ENCODE peak calls at places on chromosome 4, in ten cellular contexts. One of them, this sample, is unnamed.

GRCh38 chr4:55175779-55176231 is 50.4 kb upstream of the KDR start:
- DNase-seq in Panc1: peak; percentile 28
- DNase-seq in GM23248: peak; percentile 84
- DNase-seq in germinal center: no peak
- DNase-seq in AG10803: peak; percentile 76
- DNase-seq in M059J: peak; percentile 87
- DNase-seq in activated T-helper 1 cell treated with anti-CD3 and anti-CD28 coated beads, Interleukin-12 subunit alpha, Interleukin-12 subunit beta, Interleukin-2, Interleukin-4 antibody, amounts not matched to agents 30 ng/mL and 10 ng/mL and 1 ng/mL, durations not matched to agents 14 hours and 24 hours and 36 hours: no peak
- DNase-seq in amniotic stem cell: peak; percentile 7
- DNase-seq in osteocyte: no peak
- DNase-seq in NCI-H2029: no peak
- DNase-seq in this sample: peak; percentile 82

GRCh38 chr4:171288816-171289432 is 524.3 kb upstream of the GALNTL6 start:
- DNase-seq in Panc1: no peak
- DNase-seq in GM23248: no peak
- DNase-seq in germinal center: no peak
- DNase-seq in AG10803: no peak
- DNase-seq in M059J: no peak
- DNase-seq in activated T-helper 1 cell treated with anti-CD3 and anti-CD28 coated beads, Interleukin-12 subunit alpha, Interleukin-12 subunit beta, Interleukin-2, Interleukin-4 antibody, amounts not matched to agents 30 ng/mL and 10 ng/mL and 1 ng/mL, durations not matched to agents 14 hours and 24 hours and 36 hours: no peak
- DNase-seq in amniotic stem cell: no peak
- DNase-seq in osteocyte: no peak
- DNase-seq in NCI-H2029: no peak
- DNase-seq in this sample: no peak

GRCh38 chr4:96677499-96677898 is 837.6 kb downstream of the PDHA2 start:
- DNase-seq in Panc1: no peak
- DNase-seq in GM23248: no peak
- DNase-seq in germinal center: no peak
- DNase-seq in AG10803: no peak
- DNase-seq in M059J: peak; percentile 45
- DNase-seq in activated T-helper 1 cell treated with anti-CD3 and anti-CD28 coated beads, Interleukin-12 subunit alpha, Interleukin-12 subunit beta, Interleukin-2, Interleukin-4 antibody, amounts not matched to agents 30 ng/mL and 10 ng/mL and 1 ng/mL, durations not matched to agents 14 hours and 24 hours and 36 hours: no peak
- DNase-seq in amniotic stem cell: no peak
- DNase-seq in osteocyte: no peak
- DNase-seq in NCI-H2029: no peak
- DNase-seq in this sample: no peak

GRCh38 chr4:180234730-180235129 is 2008.5 kb upstream of the TENM3 start:
- DNase-seq in Panc1: no peak
- DNase-seq in GM23248: no peak
- DNase-seq in germinal center: no peak
- DNase-seq in AG10803: no peak
- DNase-seq in M059J: no peak
- DNase-seq in activated T-helper 1 cell treated with anti-CD3 and anti-CD28 coated beads, Interleukin-12 subunit alpha, Interleukin-12 subunit beta, Interleukin-2, Interleukin-4 antibody, amounts not matched to agents 30 ng/mL and 10 ng/mL and 1 ng/mL, durations not matched to agents 14 hours and 24 hours and 36 hours: no peak
- DNase-seq in amniotic stem cell: no peak
- DNase-seq in osteocyte: no peak
- DNase-seq in NCI-H2029: no peak
- DNase-seq in this sample: no peak

GRCh38 chr4:3683077-3683743 is 83.0 kb upstream of the ADRA2C start:
- DNase-seq in Panc1: no peak
- DNase-seq in GM23248: no peak
- DNase-seq in germinal center: no peak
- DNase-seq in AG10803: no peak
- DNase-seq in M059J: no peak
- DNase-seq in activated T-helper 1 cell treated with anti-CD3 and anti-CD28 coated beads, Interleukin-12 subunit alpha, Interleukin-12 subunit beta, Interleukin-2, Interleukin-4 antibody, amounts not matched to agents 30 ng/mL and 10 ng/mL and 1 ng/mL, durations not matched to agents 14 hours and 24 hours and 36 hours: no peak
- DNase-seq in amniotic stem cell: no peak
- DNase-seq in osteocyte: no peak
- DNase-seq in NCI-H2029: no peak
- DNase-seq in this sample: no peak

GRCh38 chr4:23789765-23790164 is 100.1 kb downstream of the PPARGC1A start:
- DNase-seq in Panc1: no peak
- DNase-seq in GM23248: peak; percentile 56
- DNase-seq in germinal center: no peak
- DNase-seq in AG10803: peak; percentile 87
- DNase-seq in M059J: peak; percentile 97
- DNase-seq in activated T-helper 1 cell treated with anti-CD3 and anti-CD28 coated beads, Interleukin-12 subunit alpha, Interleukin-12 subunit beta, Interleukin-2, Interleukin-4 antibody, amounts not matched to agents 30 ng/mL and 10 ng/mL and 1 ng/mL, durations not matched to agents 14 hours and 24 hours and 36 hours: no peak
- DNase-seq in amniotic stem cell: no peak
- DNase-seq in osteocyte: peak; percentile 88
- DNase-seq in NCI-H2029: no peak
- DNase-seq in this sample: peak; percentile 0

GRCh38 chr4:129998436-129999150 is 902.6 kb downstream of the C4orf33 start:
- DNase-seq in Panc1: no peak
- DNase-seq in GM23248: no peak
- DNase-seq in germinal center: no peak
- DNase-seq in AG10803: no peak
- DNase-seq in M059J: no peak
- DNase-seq in activated T-helper 1 cell treated with anti-CD3 and anti-CD28 coated beads, Interleukin-12 subunit alpha, Interleukin-12 subunit beta, Interleukin-2, Interleukin-4 antibody, amounts not matched to agents 30 ng/mL and 10 ng/mL and 1 ng/mL, durations not matched to agents 14 hours and 24 hours and 36 hours: no peak
- DNase-seq in amniotic stem cell: no peak
- DNase-seq in osteocyte: no peak
- DNase-seq in NCI-H2029: no peak
- DNase-seq in this sample: no peak

GRCh38 chr4:127975121-127975770 is 10.0 kb downstream of the ABHD18 start:
- DNase-seq in Panc1: no peak
- DNase-seq in GM23248: no peak
- DNase-seq in germinal center: no peak
- DNase-seq in AG10803: no peak
- DNase-seq in M059J: peak; percentile 9
- DNase-seq in activated T-helper 1 cell treated with anti-CD3 and anti-CD28 coated beads, Interleukin-12 subunit alpha, Interleukin-12 subunit beta, Interleukin-2, Interleukin-4 antibody, amounts not matched to agents 30 ng/mL and 10 ng/mL and 1 ng/mL, durations not matched to agents 14 hours and 24 hours and 36 hours: no peak
- DNase-seq in amniotic stem cell: no peak
- DNase-seq in osteocyte: no peak
- DNase-seq in NCI-H2029: peak; percentile 49
- DNase-seq in this sample: no peak

GRCh38 chr4:111943796-111944203 is 201.5 kb upstream of the FAM241A start:
- DNase-seq in Panc1: no peak
- DNase-seq in GM23248: peak; percentile 73
- DNase-seq in germinal center: peak; percentile 48
- DNase-seq in AG10803: peak; percentile 54
- DNase-seq in M059J: peak; percentile 56
- DNase-seq in activated T-helper 1 cell treated with anti-CD3 and anti-CD28 coated beads, Interleukin-12 subunit alpha, Interleukin-12 subunit beta, Interleukin-2, Interleukin-4 antibody, amounts not matched to agents 30 ng/mL and 10 ng/mL and 1 ng/mL, durations not matched to agents 14 hours and 24 hours and 36 hours: no peak
- DNase-seq in amniotic stem cell: no peak
- DNase-seq in osteocyte: no peak
- DNase-seq in NCI-H2029: no peak
- DNase-seq in this sample: peak; percentile 41

GRCh38 chr4:75653845-75654503 is 19.2 kb downstream of the G3BP2 start:
- DNase-seq in Panc1: no peak
- DNase-seq in GM23248: peak; percentile 59
- DNase-seq in germinal center: no peak
- DNase-seq in AG10803: peak; percentile 53
- DNase-seq in M059J: peak; percentile 24
- DNase-seq in activated T-helper 1 cell treated with anti-CD3 and anti-CD28 coated beads, Interleukin-12 subunit alpha, Interleukin-12 subunit beta, Interleukin-2, Interleukin-4 antibody, amounts not matched to agents 30 ng/mL and 10 ng/mL and 1 ng/mL, durations not matched to agents 14 hours and 24 hours and 36 hours: no peak
- DNase-seq in amniotic stem cell: no peak
- DNase-seq in osteocyte: no peak
- DNase-seq in NCI-H2029: peak; percentile 4
- DNase-seq in this sample: peak; percentile 48

GRCh38 chr4:113584407-113585150 is 177.0 kb downstream of the CAMK2D start:
- DNase-seq in Panc1: no peak
- DNase-seq in GM23248: peak; percentile 82
- DNase-seq in germinal center: no peak
- DNase-seq in AG10803: peak; percentile 45
- DNase-seq in M059J: peak; percentile 64
- DNase-seq in activated T-helper 1 cell treated with anti-CD3 and anti-CD28 coated beads, Interleukin-12 subunit alpha, Interleukin-12 subunit beta, Interleukin-2, Interleukin-4 antibody, amounts not matched to agents 30 ng/mL and 10 ng/mL and 1 ng/mL, durations not matched to agents 14 hours and 24 hours and 36 hours: no peak
- DNase-seq in amniotic stem cell: peak; percentile 47
- DNase-seq in osteocyte: no peak
- DNase-seq in NCI-H2029: no peak
- DNase-seq in this sample: peak; percentile 37

GRCh38 chr4:41526628-41527027 is 11.3 kb upstream of the LIMCH1 start:
- DNase-seq in Panc1: no peak
- DNase-seq in GM23248: no peak
- DNase-seq in germinal center: no peak
- DNase-seq in AG10803: no peak
- DNase-seq in M059J: no peak
- DNase-seq in activated T-helper 1 cell treated with anti-CD3 and anti-CD28 coated beads, Interleukin-12 subunit alpha, Interleukin-12 subunit beta, Interleukin-2, Interleukin-4 antibody, amounts not matched to agents 30 ng/mL and 10 ng/mL and 1 ng/mL, durations not matched to agents 14 hours and 24 hours and 36 hours: no peak
- DNase-seq in amniotic stem cell: no peak
- DNase-seq in osteocyte: no peak
- DNase-seq in NCI-H2029: no peak
- DNase-seq in this sample: no peak

GRCh38 chr4:80036949-80037348 is 36.1 kb downstream of the ANTXR2 start:
- DNase-seq in Panc1: no peak
- DNase-seq in GM23248: peak; percentile 64
- DNase-seq in germinal center: no peak
- DNase-seq in AG10803: peak; percentile 91
- DNase-seq in M059J: no peak
- DNase-seq in activated T-helper 1 cell treated with anti-CD3 and anti-CD28 coated beads, Interleukin-12 subunit alpha, Interleukin-12 subunit beta, Interleukin-2, Interleukin-4 antibody, amounts not matched to agents 30 ng/mL and 10 ng/mL and 1 ng/mL, durations not matched to agents 14 hours and 24 hours and 36 hours: no peak
- DNase-seq in amniotic stem cell: peak; percentile 47
- DNase-seq in osteocyte: no peak
- DNase-seq in NCI-H2029: no peak
- DNase-seq in this sample: peak; percentile 74

GRCh38 chr4:118981839-118982381 is 93.3 kb downstream of the SYNPO2 start:
- DNase-seq in Panc1: peak; percentile 27
- DNase-seq in GM23248: peak; percentile 97
- DNase-seq in germinal center: peak; percentile 59
- DNase-seq in AG10803: peak; percentile 96
- DNase-seq in M059J: peak; percentile 67
- DNase-seq in activated T-helper 1 cell treated with anti-CD3 and anti-CD28 coated beads, Interleukin-12 subunit alpha, Interleukin-12 subunit beta, Interleukin-2, Interleukin-4 antibody, amounts not matched to agents 30 ng/mL and 10 ng/mL and 1 ng/mL, durations not matched to agents 14 hours and 24 hours and 36 hours: peak; percentile 20
- DNase-seq in amniotic stem cell: peak; percentile 98
- DNase-seq in osteocyte: peak; percentile 86
- DNase-seq in NCI-H2029: peak; percentile 40
- DNase-seq in this sample: peak; percentile 95

GRCh38 chr4:26022346-26022891 is 108.4 kb downstream of the SMIM20 start:
- DNase-seq in Panc1: peak; percentile 43
- DNase-seq in GM23248: peak; percentile 72
- DNase-seq in germinal center: no peak
- DNase-seq in AG10803: peak; percentile 57
- DNase-seq in M059J: peak; percentile 87
- DNase-seq in activated T-helper 1 cell treated with anti-CD3 and anti-CD28 coated beads, Interleukin-12 subunit alpha, Interleukin-12 subunit beta, Interleukin-2, Interleukin-4 antibody, amounts not matched to agents 30 ng/mL and 10 ng/mL and 1 ng/mL, durations not matched to agents 14 hours and 24 hours and 36 hours: no peak
- DNase-seq in amniotic stem cell: peak; percentile 17
- DNase-seq in osteocyte: no peak
- DNase-seq in NCI-H2029: peak; percentile 93
- DNase-seq in this sample: peak; percentile 89

GRCh38 chr4:136392576-136392975 is 1139.7 kb downstream of the PCDH18 start:
- DNase-seq in Panc1: no peak
- DNase-seq in GM23248: no peak
- DNase-seq in germinal center: no peak
- DNase-seq in AG10803: no peak
- DNase-seq in M059J: peak; percentile 4
- DNase-seq in activated T-helper 1 cell treated with anti-CD3 and anti-CD28 coated beads, Interleukin-12 subunit alpha, Interleukin-12 subunit beta, Interleukin-2, Interleukin-4 antibody, amounts not matched to agents 30 ng/mL and 10 ng/mL and 1 ng/mL, durations not matched to agents 14 hours and 24 hours and 36 hours: no peak
- DNase-seq in amniotic stem cell: peak; percentile 53
- DNase-seq in osteocyte: no peak
- DNase-seq in NCI-H2029: no peak
- DNase-seq in this sample: no peak

GRCh38 chr4:7950301-7951092 is 10.8 kb upstream of the AFAP1 start:
- DNase-seq in Panc1: no peak
- DNase-seq in GM23248: no peak
- DNase-seq in germinal center: no peak
- DNase-seq in AG10803: no peak
- DNase-seq in M059J: no peak
- DNase-seq in activated T-helper 1 cell treated with anti-CD3 and anti-CD28 coated beads, Interleukin-12 subunit alpha, Interleukin-12 subunit beta, Interleukin-2, Interleukin-4 antibody, amounts not matched to agents 30 ng/mL and 10 ng/mL and 1 ng/mL, durations not matched to agents 14 hours and 24 hours and 36 hours: no peak
- DNase-seq in amniotic stem cell: no peak
- DNase-seq in osteocyte: no peak
- DNase-seq in NCI-H2029: no peak
- DNase-seq in this sample: no peak

GRCh38 chr4:165209796-165210195 is 2.4 kb downstream of the KLHL2 start:
- DNase-seq in Panc1: no peak
- DNase-seq in GM23248: no peak
- DNase-seq in germinal center: no peak
- DNase-seq in AG10803: no peak
- DNase-seq in M059J: no peak
- DNase-seq in activated T-helper 1 cell treated with anti-CD3 and anti-CD28 coated beads, Interleukin-12 subunit alpha, Interleukin-12 subunit beta, Interleukin-2, Interleukin-4 antibody, amounts not matched to agents 30 ng/mL and 10 ng/mL and 1 ng/mL, durations not matched to agents 14 hours and 24 hours and 36 hours: no peak
- DNase-seq in amniotic stem cell: no peak
- DNase-seq in osteocyte: no peak
- DNase-seq in NCI-H2029: no peak
- DNase-seq in this sample: no peak

GRCh38 chr4:120005527-120005926 is 61.1 kb downstream of the MAD2L1 start:
- DNase-seq in Panc1: no peak
- DNase-seq in GM23248: no peak
- DNase-seq in germinal center: no peak
- DNase-seq in AG10803: no peak
- DNase-seq in M059J: no peak
- DNase-seq in activated T-helper 1 cell treated with anti-CD3 and anti-CD28 coated beads, Interleukin-12 subunit alpha, Interleukin-12 subunit beta, Interleukin-2, Interleukin-4 antibody, amounts not matched to agents 30 ng/mL and 10 ng/mL and 1 ng/mL, durations not matched to agents 14 hours and 24 hours and 36 hours: no peak
- DNase-seq in amniotic stem cell: no peak
- DNase-seq in osteocyte: no peak
- DNase-seq in NCI-H2029: no peak
- DNase-seq in this sample: no peak

GRCh38 chr4:74638689-74639088 is 155.6 kb downstream of the BTC start:
- DNase-seq in Panc1: no peak
- DNase-seq in GM23248: no peak
- DNase-seq in germinal center: no peak
- DNase-seq in AG10803: no peak
- DNase-seq in M059J: no peak
- DNase-seq in activated T-helper 1 cell treated with anti-CD3 and anti-CD28 coated beads, Interleukin-12 subunit alpha, Interleukin-12 subunit beta, Interleukin-2, Interleukin-4 antibody, amounts not matched to agents 30 ng/mL and 10 ng/mL and 1 ng/mL, durations not matched to agents 14 hours and 24 hours and 36 hours: no peak
- DNase-seq in amniotic stem cell: no peak
- DNase-seq in osteocyte: no peak
- DNase-seq in NCI-H2029: no peak
- DNase-seq in this sample: no peak

GRCh38 chr4:106585920-106586349 is 217.4 kb upstream of the GIMD1 start:
- DNase-seq in Panc1: no peak
- DNase-seq in GM23248: peak; percentile 37
- DNase-seq in germinal center: no peak
- DNase-seq in AG10803: peak; percentile 73
- DNase-seq in M059J: peak; percentile 29
- DNase-seq in activated T-helper 1 cell treated with anti-CD3 and anti-CD28 coated beads, Interleukin-12 subunit alpha, Interleukin-12 subunit beta, Interleukin-2, Interleukin-4 antibody, amounts not matched to agents 30 ng/mL and 10 ng/mL and 1 ng/mL, durations not matched to agents 14 hours and 24 hours and 36 hours: no peak
- DNase-seq in amniotic stem cell: no peak
- DNase-seq in osteocyte: no peak
- DNase-seq in NCI-H2029: no peak
- DNase-seq in this sample: no peak

GRCh38 chr4:133711817-133712216 is 489.8 kb downstream of the PABPC4L start:
- DNase-seq in Panc1: no peak
- DNase-seq in GM23248: no peak
- DNase-seq in germinal center: no peak
- DNase-seq in AG10803: no peak
- DNase-seq in M059J: peak; percentile 81
- DNase-seq in activated T-helper 1 cell treated with anti-CD3 and anti-CD28 coated beads, Interleukin-12 subunit alpha, Interleukin-12 subunit beta, Interleukin-2, Interleukin-4 antibody, amounts not matched to agents 30 ng/mL and 10 ng/mL and 1 ng/mL, durations not matched to agents 14 hours and 24 hours and 36 hours: no peak
- DNase-seq in amniotic stem cell: no peak
- DNase-seq in osteocyte: no peak
- DNase-seq in NCI-H2029: no peak
- DNase-seq in this sample: peak; percentile 0

GRCh38 chr4:154559141-154559841 is 3.5 kb upstream of the FGB start:
- DNase-seq in Panc1: peak; percentile 24
- DNase-seq in GM23248: peak; percentile 67
- DNase-seq in germinal center: no peak
- DNase-seq in AG10803: peak; percentile 43
- DNase-seq in M059J: peak; percentile 46
- DNase-seq in activated T-helper 1 cell treated with anti-CD3 and anti-CD28 coated beads, Interleukin-12 subunit alpha, Interleukin-12 subunit beta, Interleukin-2, Interleukin-4 antibody, amounts not matched to agents 30 ng/mL and 10 ng/mL and 1 ng/mL, durations not matched to agents 14 hours and 24 hours and 36 hours: no peak
- DNase-seq in amniotic stem cell: peak; percentile 8
- DNase-seq in osteocyte: no peak
- DNase-seq in NCI-H2029: peak; percentile 4
- DNase-seq in this sample: peak; percentile 53

GRCh38 chr4:84722720-84723119 is 139.8 kb downstream of the CDS1 start:
- DNase-seq in Panc1: no peak
- DNase-seq in GM23248: no peak
- DNase-seq in germinal center: no peak
- DNase-seq in AG10803: no peak
- DNase-seq in M059J: no peak
- DNase-seq in activated T-helper 1 cell treated with anti-CD3 and anti-CD28 coated beads, Interleukin-12 subunit alpha, Interleukin-12 subunit beta, Interleukin-2, Interleukin-4 antibody, amounts not matched to agents 30 ng/mL and 10 ng/mL and 1 ng/mL, durations not matched to agents 14 hours and 24 hours and 36 hours: no peak
- DNase-seq in amniotic stem cell: no peak
- DNase-seq in osteocyte: no peak
- DNase-seq in NCI-H2029: no peak
- DNase-seq in this sample: no peak

GRCh38 chr4:81499840-81500239 is 28.1 kb upstream of the RASGEF1B start:
- DNase-seq in Panc1: no peak
- DNase-seq in GM23248: no peak
- DNase-seq in germinal center: no peak
- DNase-seq in AG10803: no peak
- DNase-seq in M059J: no peak
- DNase-seq in activated T-helper 1 cell treated with anti-CD3 and anti-CD28 coated beads, Interleukin-12 subunit alpha, Interleukin-12 subunit beta, Interleukin-2, Interleukin-4 antibody, amounts not matched to agents 30 ng/mL and 10 ng/mL and 1 ng/mL, durations not matched to agents 14 hours and 24 hours and 36 hours: no peak
- DNase-seq in amniotic stem cell: no peak
- DNase-seq in osteocyte: no peak
- DNase-seq in NCI-H2029: peak; percentile 38
- DNase-seq in this sample: no peak

GRCh38 chr4:169151671-169152070 is 119.1 kb downstream of the SH3RF1 start:
- DNase-seq in Panc1: no peak
- DNase-seq in GM23248: peak; percentile 44
- DNase-seq in germinal center: no peak
- DNase-seq in AG10803: peak; percentile 50
- DNase-seq in M059J: no peak
- DNase-seq in activated T-helper 1 cell treated with anti-CD3 and anti-CD28 coated beads, Interleukin-12 subunit alpha, Interleukin-12 subunit beta, Interleukin-2, Interleukin-4 antibody, amounts not matched to agents 30 ng/mL and 10 ng/mL and 1 ng/mL, durations not matched to agents 14 hours and 24 hours and 36 hours: no peak
- DNase-seq in amniotic stem cell: no peak
- DNase-seq in osteocyte: no peak
- DNase-seq in NCI-H2029: no peak
- DNase-seq in this sample: no peak

GRCh38 chr4:139028191-139028661 is 12.6 kb downstream of the NOCT start:
- DNase-seq in Panc1: no peak
- DNase-seq in GM23248: no peak
- DNase-seq in germinal center: no peak
- DNase-seq in AG10803: no peak
- DNase-seq in M059J: no peak
- DNase-seq in activated T-helper 1 cell treated with anti-CD3 and anti-CD28 coated beads, Interleukin-12 subunit alpha, Interleukin-12 subunit beta, Interleukin-2, Interleukin-4 antibody, amounts not matched to agents 30 ng/mL and 10 ng/mL and 1 ng/mL, durations not matched to agents 14 hours and 24 hours and 36 hours: no peak
- DNase-seq in amniotic stem cell: no peak
- DNase-seq in osteocyte: no peak
- DNase-seq in NCI-H2029: peak; percentile 94
- DNase-seq in this sample: no peak

GRCh38 chr4:110193822-110194761 is 4.3 kb downstream of the ELOVL6 start:
- DNase-seq in Panc1: no peak
- DNase-seq in GM23248: peak; percentile 54
- DNase-seq in germinal center: peak; percentile 83
- DNase-seq in AG10803: peak; percentile 82
- DNase-seq in M059J: peak; percentile 12
- DNase-seq in activated T-helper 1 cell treated with anti-CD3 and anti-CD28 coated beads, Interleukin-12 subunit alpha, Interleukin-12 subunit beta, Interleukin-2, Interleukin-4 antibody, amounts not matched to agents 30 ng/mL and 10 ng/mL and 1 ng/mL, durations not matched to agents 14 hours and 24 hours and 36 hours: peak; percentile 77
- DNase-seq in amniotic stem cell: peak; percentile 50
- DNase-seq in osteocyte: peak; percentile 90
- DNase-seq in NCI-H2029: peak; percentile 86
- DNase-seq in this sample: peak; percentile 28